ENCODE peak calls at places on chromosomes 2 and 18, in ten cellular contexts. O is psoas muscle, P is A549, C is cardiac muscle cell, I is tibial artery, L is AG04450, J is heart left ventricle, D is right lobe of liver, K is brain microvascular endothelial cell, Y is tibial nerve. M is an unnamed sample.
A peak's percentile ranks its signal among the peaks of the same experiment; 100 is the strongest.

GRCh38 chr2:174174741-174175140 is 73.6 kb downstream of the OLA1 start:
- DNase-seq in O (no peak), P (no peak), C (no peak), I (no peak), L (no peak), J (no peak), D (no peak), K (no peak), Y (no peak), M (no peak)

GRCh38 chr18:5155907-5156287 is 41.2 kb downstream of the AKAIN1 start:
- DNase-seq in O (no peak), P (no peak), C (no peak), I (no peak), L (no peak), J (no peak), D (no peak), K (no peak), Y (no peak), M (no peak)

GRCh38 chr18:8374652-8375051 is 234.6 kb upstream of the RAB12 start:
- DNase-seq in O (no peak), P (no peak), C (no peak), I (no peak), L (no peak), J (no peak), D (no peak), K (no peak), Y (no peak), M (no peak)

GRCh38 chr2:27042159-27042661 is 9.3 kb upstream of the AGBL5 start:
- DNase-seq in O (no peak), P (no peak), C (no peak), I (no peak), L (no peak), J (no peak), D (no peak), K (no peak), Y (no peak), M (no peak)

GRCh38 chr18:55038162-55038561 is 78.9 kb upstream of the CCDC68 start:
- DNase-seq in O (no peak), P (no peak), C (no peak), I (no peak), L (no peak), J (no peak), D (no peak), K (no peak), Y (no peak), M (no peak)

GRCh38 chr2:221767106-221767878 is 195.2 kb upstream of the EPHA4 start:
- DNase-seq in O (no peak), P (no peak), C (no peak), I (no peak), L (no peak), J (no peak), D (no peak), K (no peak), Y (no peak), M (no peak)

GRCh38 chr2:101653469-101653868 is 44.0 kb upstream of the MAP4K4 start:
- DNase-seq in O (no peak), P (no peak), C (no peak), I (no peak), L (no peak), J (no peak), D (no peak), K (no peak), Y (no peak), M (no peak)

GRCh38 chr2:118460425-118460824 is 372.2 kb downstream of the INSIG2 start:
- DNase-seq in O (no peak), P (no peak), C (no peak), I (no peak), L (no peak), J (no peak), D (no peak), K (no peak), Y (no peak), M (no peak)

GRCh38 chr2:236052926-236053846 is 115.0 kb downstream of the GBX2 start:
- DNase-seq in O (no peak), P (no peak), C (no peak), I (no peak), L (no peak), J (no peak), D (no peak), K (no peak), Y (no peak), M (no peak)

GRCh38 chr2:70987386-70987785 is 7.3 kb downstream of the TEX261 start:
- DNase-seq in O (no peak), P (no peak), C (no peak), I (peak; percentile 38), L (no peak), J (peak; percentile 4), D (no peak), K (no peak), Y (no peak), M (no peak)

GRCh38 chr2:178335218-178335617 is 115.8 kb downstream of the PRKRA start:
- DNase-seq in O (no peak), P (no peak), C (no peak), I (no peak), L (no peak), J (no peak), D (no peak), K (no peak), Y (no peak), M (no peak)

GRCh38 chr2:25293145-25293544 is 48.6 kb downstream of the DNMT3A start:
- DNase-seq in O (no peak), P (no peak), C (no peak), I (no peak), L (no peak), J (no peak), D (no peak), K (no peak), Y (no peak), M (no peak)
- H3K27ac ChIP-seq in O (peak overlapping the region; percentile 97), P (no peak overlapping the region), C (peak overlapping the region; percentile 85), I (no peak overlapping the region), L (no peak overlapping the region), J (peak overlapping the region; percentile 97), D (no peak overlapping the region), K (no peak overlapping the region), Y (no peak overlapping the region), M (no peak overlapping the region)

DNA sequence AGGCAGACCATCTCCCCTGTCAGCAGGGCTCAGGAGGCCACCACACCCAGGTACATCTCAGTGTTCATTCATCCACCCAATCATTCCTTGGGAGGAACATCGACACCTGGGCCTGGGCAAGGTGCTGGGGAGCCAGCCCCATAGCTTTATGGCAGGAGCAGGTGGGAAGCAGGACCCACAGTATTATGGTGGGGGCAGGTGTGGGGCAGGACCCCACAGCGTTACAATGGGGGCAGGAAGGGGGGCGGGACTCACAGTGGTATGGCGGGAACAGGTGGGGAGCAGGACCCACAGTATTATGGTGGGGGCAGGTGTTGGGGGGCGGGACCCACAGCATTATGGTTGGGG is 128.8 kb upstream of the HS6ST1 start:
- DNase-seq in O (no peak), P (no peak), C (no peak), I (no peak), L (no peak), J (no peak), D (no peak), K (no peak), Y (no peak), M (no peak)
- H3K27ac ChIP-seq in O (no peak overlapping the region), P (no peak overlapping the region), C (no peak overlapping the region), I (no peak overlapping the region), L (no peak overlapping the region), J (no peak overlapping the region), D (no peak overlapping the region), K (no peak overlapping the region), Y (no peak overlapping the region), M (no peak overlapping the region)

GRCh38 chr2:172864182-172864581 is 128.5 kb downstream of the RAPGEF4 start:
- DNase-seq in O (peak; percentile 62), P (no peak), C (peak; percentile 67), I (peak; percentile 69), L (no peak), J (peak; percentile 58), D (peak; percentile 37), K (peak; percentile 36), Y (peak; percentile 19), M (peak; percentile 9)
- H3K27ac ChIP-seq in O (no peak overlapping the region), P (no peak overlapping the region), C (no peak overlapping the region), I (no peak overlapping the region), L (no peak overlapping the region), J (no peak overlapping the region), D (no peak overlapping the region), K (no peak overlapping the region), Y (no peak overlapping the region), M (no peak overlapping the region)

GRCh38 chr18:58580623-58581022 is 48.3 kb downstream of the ALPK2 start:
- DNase-seq in O (no peak), P (no peak), C (peak; percentile 57), I (no peak), L (no peak), J (no peak), D (no peak), K (no peak), Y (no peak), M (no peak)
- H3K27ac ChIP-seq in O (peak overlapping the region; percentile 92), P (peak overlapping the region; percentile 91), C (peak overlapping the region; percentile 96), I (no peak overlapping the region), L (peak overlapping the region; percentile 99), J (no peak overlapping the region), D (no peak overlapping the region), K (peak overlapping the region; percentile 87), Y (no peak overlapping the region), M (no peak overlapping the region)

GRCh38 chr18:63216497-63216896 is 103.1 kb downstream of the BCL2 start:
- DNase-seq in O (no peak), P (no peak), C (no peak), I (no peak), L (no peak), J (no peak), D (no peak), K (no peak), Y (no peak), M (no peak)
- H3K27ac ChIP-seq in O (no peak overlapping the region), P (no peak overlapping the region), C (no peak overlapping the region), I (no peak overlapping the region), L (no peak overlapping the region), J (no peak overlapping the region), D (no peak overlapping the region), K (no peak overlapping the region), Y (no peak overlapping the region), M (no peak overlapping the region)

DNA sequence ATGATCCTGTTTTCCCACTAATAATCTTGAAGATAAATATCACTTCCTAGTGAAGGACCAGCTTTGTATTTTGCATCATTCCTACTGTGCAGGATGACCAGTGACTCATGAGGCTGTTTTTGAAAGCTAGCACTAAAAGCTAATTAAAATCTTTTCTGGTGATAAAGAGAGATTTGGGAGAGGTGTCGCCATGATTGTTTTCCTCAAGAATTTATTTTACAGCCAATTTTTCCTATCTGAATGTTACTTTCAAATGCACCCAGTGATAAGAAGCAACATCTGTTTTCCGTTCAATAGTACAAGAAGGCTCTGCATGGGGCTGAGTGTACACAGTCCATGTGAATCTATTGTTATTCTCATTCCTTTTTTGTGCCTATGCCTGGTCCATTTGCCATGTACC is 28.3 kb downstream of the MEIS1 start:
- DNase-seq in O (no peak), P (no peak), C (no peak), I (no peak), L (no peak), J (no peak), D (no peak), K (no peak), Y (no peak), M (no peak)
- H3K27ac ChIP-seq in O (no peak overlapping the region), P (no peak overlapping the region), C (peak overlapping the region; percentile 79), I (no peak overlapping the region), L (no peak overlapping the region), J (no peak overlapping the region), D (no peak overlapping the region), K (no peak overlapping the region), Y (no peak overlapping the region), M (peak overlapping the region; percentile 85)

DNA sequence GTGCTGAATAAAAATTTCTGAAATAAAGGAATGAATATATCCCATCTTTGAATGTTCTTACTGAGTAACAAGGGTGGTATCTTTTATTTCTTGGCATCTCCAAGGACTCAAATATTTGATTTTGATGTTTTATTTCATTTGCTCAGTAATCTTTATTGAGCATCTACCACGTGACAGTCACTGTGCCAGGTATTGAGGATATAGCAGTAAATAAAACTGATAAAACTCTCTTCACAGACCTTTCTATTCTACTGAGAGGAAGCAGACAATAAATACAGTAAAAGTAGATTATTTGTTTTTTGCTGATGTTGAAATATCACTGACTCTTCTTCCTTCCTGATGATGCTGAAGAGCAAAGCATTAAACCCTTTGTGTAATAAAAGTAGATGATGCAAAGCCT is 117.1 kb downstream of the EML6 start:
- DNase-seq in O (no peak), P (no peak), C (no peak), I (no peak), L (no peak), J (no peak), D (no peak), K (no peak), Y (no peak), M (no peak)
- H3K27ac ChIP-seq in O (no peak overlapping the region), P (no peak overlapping the region), C (no peak overlapping the region), I (no peak overlapping the region), L (no peak overlapping the region), J (no peak overlapping the region), D (no peak overlapping the region), K (no peak overlapping the region), Y (no peak overlapping the region), M (no peak overlapping the region)

M was measured in substantia nigra.